ENCODE peak calls at places on chromosomes 16 and 17, in seven cellular contexts. O is tibial artery, V is right lobe of liver, X is WERI-Rb-1, Z is ovary, I is cardiac muscle cell, Y is endothelial cell. D is an unnamed sample.

GRCh38 chr17:80919331-80920284 is 72.0 kb upstream of the CHMP6 start:
- DNase-seq in Y (no peak), O (no peak), Z (peak; percentile 40), V (peak; percentile 47), X (peak; percentile 11), I (peak; percentile 62), D (no peak)

GRCh38 chr17:34763727-34764665 is 184.6 kb downstream of the TMEM132E start:
- DNase-seq in X (peak; percentile 46), O (no peak), Y (no peak), Z (no peak), V (no peak), I (no peak), D (no peak)

GRCh38 chr16:66298571-66299120 is 67.8 kb upstream of the CDH5 start:
- DNase-seq in Y (no peak), X (no peak), I (no peak), V (no peak), Z (no peak), O (no peak), D (no peak)

GRCh38 chr16:50841081-50841886 is 99.4 kb downstream of the CYLD start:
- DNase-seq in I (peak; percentile 47), X (no peak), O (no peak), Y (no peak), V (no peak), Z (no peak), D (no peak)

GRCh38 chr17:8151120-8151640 is 1.0 kb downstream of the PER1 start:
- DNase-seq in O (peak; percentile 89), V (peak; percentile 93), X (peak; percentile 89), I (peak; percentile 96), Y (peak; percentile 77), Z (peak; percentile 94), D (peak; percentile 88)

GRCh38 chr17:73188011-73188410 is 4.8 kb upstream of the COG1 start:
- DNase-seq in Z (no peak), I (no peak), Y (no peak), O (no peak), V (no peak), X (no peak), D (no peak)

GRCh38 chr17:51391992-51392654 is 131.8 kb downstream of the UTP18 start:
- DNase-seq in Z (no peak), V (no peak), X (no peak), Y (no peak), I (no peak), O (no peak), D (no peak)

GRCh38 chr16:66923866-66924265 is 1.5 kb downstream of the RRAD start:
- DNase-seq in I (no peak), O (no peak), V (no peak), X (no peak), Y (no peak), Z (no peak), D (peak; percentile 58)

GRCh38 chr16:85234310-85235235 is 122.3 kb upstream of the CIBAR2 start:
- DNase-seq in V (peak; percentile 62), Z (peak; percentile 92), O (peak; percentile 66), X (peak; percentile 71), I (peak; percentile 92), Y (peak; percentile 78), D (peak; percentile 64)

GRCh38 chr17:8226536-8227237 is 16.3 kb upstream of the AURKB start:
- DNase-seq in V (no peak), Z (peak; percentile 84), Y (peak; percentile 76), O (peak; percentile 83), X (no peak), I (peak; percentile 93), D (peak; percentile 78)

GRCh38 chr17:12320286-12320685 is 299.6 kb downstream of the MAP2K4 start:
- DNase-seq in O (no peak), V (no peak), Y (no peak), Z (no peak), X (no peak), I (no peak), D (no peak)

GRCh38 chr16:25014500-25015147 is 545 bp downstream of the ARHGAP17 start:
- DNase-seq in O (peak; percentile 52), Y (peak; percentile 45), V (peak; percentile 78), X (peak; percentile 57), I (peak; percentile 52), Z (peak; percentile 55), D (peak; percentile 75)

DNA sequence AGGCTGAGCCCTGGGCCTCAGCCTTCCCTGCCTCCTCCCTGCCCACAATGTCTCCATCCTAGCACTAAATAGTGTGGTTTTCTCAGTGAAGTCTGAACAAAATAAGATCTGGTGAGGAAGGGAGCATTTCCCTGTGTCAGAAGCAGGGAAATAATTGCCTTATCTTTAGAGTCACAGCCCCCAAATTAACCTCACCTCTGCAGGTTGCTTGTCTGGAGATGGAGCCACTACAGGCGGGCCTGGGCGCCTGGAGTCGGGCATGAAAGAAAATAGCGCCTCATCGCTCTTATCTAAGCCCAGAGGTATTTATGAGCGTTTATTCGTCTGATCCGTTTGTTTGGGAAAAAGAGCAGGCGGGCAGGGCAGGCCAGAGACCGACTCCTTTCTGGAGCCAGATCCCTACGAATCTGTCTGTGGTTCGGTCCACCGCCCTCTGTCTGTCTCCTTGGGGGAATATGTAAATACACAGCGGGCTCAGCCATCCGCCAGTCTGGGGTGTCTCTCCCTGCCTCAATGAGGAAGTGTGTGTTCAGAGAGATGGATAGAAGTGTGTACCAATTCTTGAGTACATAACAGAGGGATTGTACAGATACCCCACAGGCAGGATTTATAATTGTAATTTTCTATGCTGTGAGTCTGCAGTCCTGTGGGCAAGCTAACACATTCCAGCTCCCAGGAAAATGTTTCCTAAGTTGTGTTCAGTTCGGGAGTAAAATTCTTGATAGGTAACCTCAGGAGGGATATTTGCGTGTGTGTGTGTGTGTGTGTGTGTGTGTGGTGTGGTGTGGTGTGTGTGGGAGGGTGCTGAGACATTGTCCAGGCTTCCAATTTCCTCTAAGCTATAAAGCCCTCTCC is 4.3 kb downstream of the HOXB6 start:
- DNase-seq in I (no peak), Z (no peak), O (no peak), X (no peak), V (no peak), Y (no peak), D (peak; percentile 60)
- TF ChIP-seq CTCF in I (no peak), Z (no peak), O (no peak), X (no peak), V (no peak), Y (no peak), D (no peak)

DNA sequence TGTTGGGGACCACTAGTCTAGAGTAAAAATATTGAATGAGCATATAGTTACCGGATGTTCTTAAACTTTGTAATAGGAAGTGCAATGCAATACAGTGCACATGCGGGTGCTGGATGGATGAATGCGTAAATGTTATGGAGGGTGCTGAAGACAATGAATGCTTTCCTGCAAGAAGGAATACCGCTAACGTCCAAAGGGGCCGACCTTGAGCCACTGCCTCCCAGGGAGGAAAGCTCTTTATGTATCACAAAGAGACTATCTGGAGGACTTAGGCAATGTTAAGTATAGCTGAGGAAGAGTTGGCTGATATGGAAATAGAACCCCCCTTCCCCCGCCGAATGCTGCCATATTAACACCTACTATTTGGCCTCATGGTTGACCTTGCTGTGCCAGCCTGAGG is 27.5 kb upstream of the SHCBP1 start:
- DNase-seq in Y (no peak), O (no peak), X (no peak), V (no peak), Z (no peak), I (no peak), D (no peak)
- TF ChIP-seq CTCF in Y (no peak), O (no peak), X (peak; percentile 17), V (no peak), Z (no peak), I (no peak), D (no peak)

DNA sequence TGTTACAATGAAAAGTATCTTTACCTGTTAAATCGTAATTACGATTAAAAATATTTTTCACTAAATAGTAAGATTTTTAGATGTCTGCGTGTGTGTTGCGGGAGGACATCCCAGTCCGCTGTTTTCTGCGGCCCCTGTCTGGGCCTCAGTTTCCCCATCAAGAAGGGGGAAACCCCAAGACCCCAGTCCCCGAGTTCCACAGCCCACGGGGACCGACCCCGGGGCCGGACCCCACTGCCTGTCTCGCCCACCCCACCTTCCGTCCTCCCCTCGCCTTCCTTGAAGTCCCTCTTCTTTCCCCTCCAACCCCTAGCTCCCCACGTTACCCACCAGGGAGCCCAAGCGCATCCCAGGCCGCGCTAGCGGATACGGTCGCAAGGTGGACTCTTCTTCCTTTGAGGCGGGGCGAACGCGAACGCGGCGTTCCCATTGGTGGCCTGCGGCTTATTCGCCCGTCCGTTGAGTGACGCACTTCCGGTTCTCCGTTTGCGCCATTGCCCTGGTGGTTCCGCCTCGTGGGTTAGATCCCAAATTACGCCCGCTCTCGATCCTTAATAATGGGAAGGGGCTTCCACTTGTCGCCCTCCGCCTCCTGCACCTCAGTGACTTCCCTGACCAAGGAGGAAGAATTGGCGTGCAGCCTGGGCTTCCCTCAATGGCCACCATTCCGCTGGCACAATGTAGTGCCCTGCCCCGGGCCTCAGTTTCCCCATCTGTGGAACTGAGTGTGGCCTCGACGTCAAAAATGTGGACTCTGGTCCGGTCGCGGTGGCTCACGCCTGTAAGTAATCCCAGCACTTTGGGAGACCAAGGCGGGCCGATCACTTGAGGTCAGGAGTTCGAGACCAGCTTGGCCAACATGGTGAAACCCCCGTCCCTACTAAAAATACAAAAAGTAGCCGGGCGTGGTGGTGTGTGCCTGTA is at the start of gene NSMCE1:
- DNase-seq in V (peak; percentile 99), X (peak; percentile 95), O (peak; percentile 97), I (peak; percentile 97), Z (peak; percentile 99), Y (peak; percentile 91), D (peak; percentile 99)
- TF ChIP-seq CTCF in V (peak; percentile 13), X (peak; percentile 23), O (peak; percentile 32), I (no peak), Z (peak; percentile 37), Y (no peak), D (no peak)

GRCh38 chr17:11238710-11239109 is 2.3 kb upstream of the SHISA6 start:
- DNase-seq in Y (no peak), X (no peak), Z (no peak), V (no peak), O (no peak), I (no peak), D (no peak)

GRCh38 chr17:11240841-11241610 is at the start of gene SHISA6:
- DNase-seq in O (no peak), X (peak; percentile 38), V (no peak), I (no peak), Y (no peak), Z (no peak), D (no peak)

GRCh38 chr17:11241611-11242226 is 706 bp downstream of the SHISA6 start:
- DNase-seq in Y (no peak), I (no peak), V (no peak), O (no peak), X (peak; percentile 9), Z (peak; percentile 26), D (peak; percentile 11)

GRCh38 chr17:11239379-11239970 is 1.5 kb upstream of the SHISA6 start:
- DNase-seq in X (no peak), V (no peak), Y (no peak), I (no peak), O (no peak), Z (no peak), D (no peak)

DNA sequence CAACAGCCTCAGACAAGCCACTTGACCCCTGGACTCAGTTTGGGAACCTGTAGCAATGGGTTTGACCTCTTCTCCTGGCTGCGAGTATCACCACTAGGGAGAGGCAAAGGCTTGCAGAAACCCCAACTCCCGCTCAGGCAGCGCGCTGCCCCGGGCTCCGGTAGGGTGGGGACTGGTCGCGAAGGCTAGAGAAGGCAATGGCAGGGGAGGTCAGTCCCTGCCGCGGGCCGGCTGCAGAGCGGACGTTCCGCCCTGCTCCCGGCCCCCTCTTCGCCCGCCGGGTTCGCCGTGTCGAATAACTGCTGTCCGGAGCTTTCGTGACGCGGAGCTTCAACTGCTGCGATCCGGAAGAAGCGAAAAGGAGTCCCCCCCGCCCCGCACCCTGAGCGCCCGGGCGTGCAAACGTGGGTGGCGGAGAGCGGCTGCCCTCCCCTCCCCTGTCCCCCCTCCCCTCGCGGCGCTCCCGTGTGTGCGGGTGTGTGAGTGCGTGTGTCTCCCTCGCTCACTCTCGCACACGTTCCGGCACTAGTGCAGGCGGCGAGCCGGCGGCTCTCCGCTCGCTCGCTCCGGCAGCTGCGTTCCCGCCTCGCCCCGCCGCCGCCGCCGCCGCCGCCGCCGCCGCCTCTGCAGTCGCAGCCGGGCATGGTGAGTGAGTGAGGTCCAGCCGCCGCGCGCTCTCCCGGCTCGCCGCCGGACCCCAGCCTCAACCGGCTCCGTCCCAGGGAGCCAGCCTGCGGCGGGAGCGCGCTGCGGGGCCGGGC is 792 bp upstream of the SHISA6 start:
- DNase-seq in I (no peak), O (no peak), V (no peak), Z (no peak), X (peak; percentile 40), Y (no peak), D (peak; percentile 32)
- TF ChIP-seq CTCF in I (no peak), O (no peak), V (no peak), Z (no peak), X (peak; percentile 41), Y (no peak), D (no peak)

D was measured in mucosa of descending colon.